ENCODE peak calls at places on chromosomes 4 and X, in nine cellular contexts. O, J, N, H, S, E, G, T and Q are unnamed samples.

GRCh38 chrX:51892921-51893745 is at the start of gene MAGED1:
- DNase-seq in O (peak; percentile 95), J (peak; percentile 91), N (peak; percentile 88), H (peak; percentile 86), S (peak; percentile 96), E (peak; percentile 95), G (no peak), T (peak; percentile 93), Q (peak; percentile 96)

GRCh38 chr4:37385424-37385823 is 140.9 kb downstream of the NWD2 start:
- DNase-seq in O (no peak), J (no peak), N (no peak), H (no peak), S (no peak), E (no peak), G (no peak), T (no peak), Q (no peak)

GRCh38 chrX:13121020-13121419 is 76.6 kb upstream of the FAM9C start:
- DNase-seq in O (no peak), J (no peak), N (no peak), H (no peak), S (no peak), E (no peak), G (no peak), T (no peak), Q (no peak)

GRCh38 chr4:8218371-8219050 is 19.4 kb downstream of the SH3TC1 start:
- DNase-seq in O (no peak), J (no peak), N (no peak), H (no peak), S (peak; percentile 67), E (no peak), G (no peak), T (no peak), Q (no peak)

GRCh38 chrX:66022742-66023725 is 16.8 kb downstream of the VSIG4 start:
- DNase-seq in O (no peak), J (no peak), N (no peak), H (no peak), S (no peak), E (no peak), G (peak; percentile 46), T (no peak), Q (no peak)

GRCh38 chr4:82500830-82501229 is 61.0 kb downstream of the TMEM150C start:
- DNase-seq in O (no peak), J (no peak), N (no peak), H (no peak), S (no peak), E (no peak), G (no peak), T (no peak), Q (no peak)

GRCh38 chr4:37978509-37978908 is 18.3 kb downstream of the PTTG2 start:
- DNase-seq in O (no peak), J (no peak), N (no peak), H (no peak), S (no peak), E (no peak), G (no peak), T (no peak), Q (no peak)

GRCh38 chr4:97394653-97395052 is 748.6 kb downstream of the STPG2 start:
- DNase-seq in O (no peak), J (no peak), N (no peak), H (no peak), S (no peak), E (no peak), G (no peak), T (no peak), Q (no peak)

GRCh38 chrX:80578518-80579105 is 158.4 kb downstream of the TENT5D start:
- DNase-seq in O (no peak), J (no peak), N (no peak), H (no peak), S (no peak), E (no peak), G (peak; percentile 18), T (no peak), Q (peak; percentile 67)

GRCh38 chrX:80022363-80023031 is 7.9 kb downstream of the TBX22 start:
- DNase-seq in O (no peak), J (no peak), N (no peak), H (no peak), S (no peak), E (no peak), G (no peak), T (peak; percentile 27), Q (no peak)

GRCh38 chrX:136219893-136220292 is 31.3 kb downstream of the MAP7D3 start:
- DNase-seq in O (no peak), J (no peak), N (no peak), H (no peak), S (no peak), E (no peak), G (no peak), T (no peak), Q (no peak)

GRCh38 chr4:40190880-40191815 is 5.7 kb upstream of the RHOH start:
- DNase-seq in O (no peak), J (no peak), N (no peak), H (no peak), S (peak; percentile 84), E (no peak), G (no peak), T (no peak), Q (peak; percentile 72)

GRCh38 chrX:22950278-22951266 is 49.2 kb upstream of the DDX53 start:
- DNase-seq in O (no peak), J (no peak), N (no peak), H (no peak), S (no peak), E (no peak), G (no peak), T (no peak), Q (no peak)

GRCh38 chrX:111244238-111244750 is 26.0 kb downstream of the CAPN6 start:
- DNase-seq in O (no peak), J (no peak), N (no peak), H (no peak), S (no peak), E (no peak), G (no peak), T (no peak), Q (peak; percentile 62)

GRCh38 chr4:176048631-176049030 is 17.0 kb upstream of the WDR17 start:
- DNase-seq in O (no peak), J (no peak), N (no peak), H (no peak), S (no peak), E (no peak), G (no peak), T (no peak), Q (no peak)

GRCh38 chr4:575281-576141 is 584 bp downstream of the TMEM271 start:
- DNase-seq in O (no peak), J (no peak), N (no peak), H (no peak), S (no peak), E (no peak), G (no peak), T (peak; percentile 58), Q (no peak)
- H3K9me3 ChIP-seq in O (no peaks in the 10 kb centered on the region), J (no peaks in the 10 kb centered on the region), N (no peaks in the 10 kb centered on the region), H (no peaks in the 10 kb centered on the region), S (no peaks in the 10 kb centered on the region), E (no peaks in the 10 kb centered on the region), G (no peaks in the 10 kb centered on the region), T (peaks cover 15% of the 10 kb centered on the region), Q (no peaks in the 10 kb centered on the region)

GRCh38 chr4:11228575-11228974 is 200.1 kb downstream of the HS3ST1 start:
- DNase-seq in O (no peak), J (no peak), N (no peak), H (no peak), S (no peak), E (no peak), G (no peak), T (no peak), Q (no peak)

GRCh38 chr4:11218692-11219091 is 210.0 kb downstream of the HS3ST1 start:
- DNase-seq in O (no peak), J (no peak), N (no peak), H (no peak), S (no peak), E (no peak), G (no peak), T (no peak), Q (no peak)

DNA sequence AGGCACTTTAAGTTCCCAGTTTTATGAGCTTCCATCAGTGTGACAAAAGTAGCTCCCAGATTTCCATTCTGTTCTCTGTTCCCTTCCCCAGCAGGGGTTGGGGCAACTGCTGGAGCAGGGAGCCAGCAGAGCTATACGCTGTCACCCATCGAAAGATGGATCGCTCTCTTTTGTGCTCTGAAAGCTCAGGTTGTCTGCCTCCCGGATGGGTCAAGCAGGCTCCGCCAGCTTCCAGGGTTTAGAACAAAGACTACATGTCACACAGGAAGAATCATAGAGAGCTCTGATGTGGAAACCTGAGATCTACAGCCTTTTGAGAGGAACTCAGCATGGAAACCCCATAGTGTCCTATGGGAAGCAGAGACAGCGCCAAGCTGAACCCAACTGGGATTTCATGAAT is 205.4 kb downstream of the HS3ST1 start:
- DNase-seq in O (no peak), J (no peak), N (no peak), H (no peak), S (no peak), E (no peak), G (no peak), T (no peak), Q (no peak)
- H3K9me3 ChIP-seq in O (no peaks in the 10 kb centered on the region), J (no peaks in the 10 kb centered on the region), N (no peaks in the 10 kb centered on the region), H (no peaks in the 10 kb centered on the region), S (no peaks in the 10 kb centered on the region), E (no peaks in the 10 kb centered on the region), G (no peaks in the 10 kb centered on the region), T (no peaks in the 10 kb centered on the region), Q (peaks cover 38% of the 10 kb centered on the region)

GRCh38 chr4:2937146-2937857 is 25.9 kb downstream of the NOP14 start:
- DNase-seq in O (peak; percentile 56), J (no peak), N (peak; percentile 32), H (peak; percentile 4), S (no peak), E (peak; percentile 60), G (no peak), T (no peak), Q (no peak)
- H3K9me3 ChIP-seq in O (no peaks in the 10 kb centered on the region), J (no peaks in the 10 kb centered on the region), N (no peaks in the 10 kb centered on the region), H (no peaks in the 10 kb centered on the region), S (no peaks in the 10 kb centered on the region), E (no peaks in the 10 kb centered on the region), G (no peaks in the 10 kb centered on the region), T (no peaks in the 10 kb centered on the region), Q (no peaks in the 10 kb centered on the region)

GRCh38 chr4:43471950-43472349 is 579.4 kb downstream of the GRXCR1 start:
- DNase-seq in O (no peak), J (no peak), N (no peak), H (no peak), S (no peak), E (no peak), G (no peak), T (no peak), Q (peak; percentile 51)
- H3K9me3 ChIP-seq in O (peaks cover 7% of the 10 kb centered on the region), J (no peaks in the 10 kb centered on the region), N (peaks cover 72% of the 10 kb centered on the region), H (peaks cover 27% of the 10 kb centered on the region), S (peaks cover 22% of the 10 kb centered on the region), E (peaks cover 10% of the 10 kb centered on the region), G (no peaks in the 10 kb centered on the region), T (no peaks in the 10 kb centered on the region), Q (peaks cover 45% of the 10 kb centered on the region)

GRCh38 chrX:40055495-40055894 is 42.3 kb downstream of the BCOR start:
- DNase-seq in O (no peak), J (no peak), N (no peak), H (no peak), S (no peak), E (no peak), G (no peak), T (no peak), Q (no peak)
- H3K9me3 ChIP-seq in O (peaks cover 15% of the 10 kb centered on the region), J (peaks cover 4% of the 10 kb centered on the region), N (peaks cover 9% of the 10 kb centered on the region), H (peaks cover 6% of the 10 kb centered on the region), S (peaks cover 23% of the 10 kb centered on the region), E (peaks cover 16% of the 10 kb centered on the region), G (peaks cover 21% of the 10 kb centered on the region), T (peaks cover 36% of the 10 kb centered on the region), Q (peaks cover 15% of the 10 kb centered on the region)

GRCh38 chr4:26877417-26877816 is 16.8 kb downstream of the STIM2 start:
- DNase-seq in O (no peak), J (no peak), N (no peak), H (no peak), S (no peak), E (no peak), G (no peak), T (no peak), Q (no peak)
- H3K9me3 ChIP-seq in O (no peaks in the 10 kb centered on the region), J (no peaks in the 10 kb centered on the region), N (no peaks in the 10 kb centered on the region), H (no peaks in the 10 kb centered on the region), S (no peaks in the 10 kb centered on the region), E (no peaks in the 10 kb centered on the region), G (peaks cover 6% of the 10 kb centered on the region), T (peaks cover 14% of the 10 kb centered on the region), Q (no peaks in the 10 kb centered on the region)